ENCODE peak calls at places on chromosomes 3 and 15, in ten cellular contexts. Y is PC-3, X is NB4, N is right lobe of liver, B is AG09309, F is GM23338, T is left lung, G is stomach, J is cardiac fibroblast, P is heart right ventricle. L is an unnamed sample.

GRCh38 chr3:150238043-150238802 is 169.9 kb upstream of the TSC22D2 start:
- DNase-seq in Y (peak), X (no peak), N (no peak), B (no peak), F (no peak), T (no peak), G (no peak), J (no peak), P (no peak), L (no peak)

GRCh38 chr3:182136008-182136910 is 424.5 kb downstream of the SOX2 start:
- DNase-seq in Y (no peak), X (no peak), N (no peak), B (no peak), F (no peak), T (no peak), G (no peak), J (no peak), P (no peak), L (no peak)

GRCh38 chr3:102299125-102299877 is 135.5 kb upstream of the ZPLD1 start:
- DNase-seq in Y (peak), X (no peak), N (no peak), B (no peak), F (no peak), T (no peak), G (no peak), J (no peak), P (no peak), L (no peak)

GRCh38 chr3:135840436-135840835 is 125.1 kb upstream of the PPP2R3A start:
- DNase-seq in Y (no peak), X (no peak), N (no peak), B (no peak), F (no peak), T (no peak), G (no peak), J (no peak), P (no peak), L (no peak)

GRCh38 chr15:37995461-37996347 is 61.3 kb downstream of the TMCO5A start:
- DNase-seq in Y (peak), X (peak), N (no peak), B (peak), F (peak), T (no peak), G (no peak), J (peak), P (no peak), L (peak)

GRCh38 chr3:8220291-8220690 is 281.3 kb upstream of the LMCD1 start:
- DNase-seq in Y (peak), X (no peak), N (no peak), B (no peak), F (no peak), T (no peak), G (no peak), J (peak), P (no peak), L (no peak)

GRCh38 chr15:52128568-52128967 is 16.0 kb upstream of the BCL2L10 start:
- DNase-seq in Y (no peak), X (no peak), N (no peak), B (no peak), F (no peak), T (no peak), G (no peak), J (no peak), P (no peak), L (no peak)

GRCh38 chr3:109685084-109686079 is 348.0 kb upstream of the DPPA4 start:
- DNase-seq in Y (peak), X (peak), N (no peak), B (peak), F (no peak), T (peak), G (peak), J (peak), P (peak), L (peak)

GRCh38 chr15:42348083-42348482 is 11.2 kb upstream of the CAPN3 start:
- DNase-seq in Y (peak), X (no peak), N (no peak), B (peak), F (no peak), T (no peak), G (no peak), J (peak), P (no peak), L (no peak)

GRCh38 chr15:70424937-70425411 is 327.3 kb upstream of the TLE3 start:
- DNase-seq in Y (no peak), X (peak), N (no peak), B (no peak), F (no peak), T (no peak), G (no peak), J (no peak), P (no peak), L (no peak)

GRCh38 chr3:77321646-77322045 is 281.7 kb downstream of the ROBO2 start:
- DNase-seq in Y (peak), X (no peak), N (no peak), B (no peak), F (no peak), T (no peak), G (no peak), J (no peak), P (no peak), L (no peak)

GRCh38 chr15:42314818-42315217 is 41.6 kb upstream of the TMEM87A start:
- DNase-seq in Y (no peak), X (no peak), N (no peak), B (no peak), F (no peak), T (no peak), G (no peak), J (no peak), P (no peak), L (no peak)

GRCh38 chr3:2727566-2728318 is 382.4 kb downstream of the IL5RA start:
- DNase-seq in Y (no peak), X (no peak), N (no peak), B (no peak), F (no peak), T (no peak), G (no peak), J (no peak), P (no peak), L (no peak)

GRCh38 chr3:136343873-136344281 is 93.7 kb downstream of the PCCB start:
- DNase-seq in Y (peak), X (no peak), N (no peak), B (peak), F (no peak), T (peak), G (peak), J (peak), P (peak), L (peak)

GRCh38 chr3:30984855-30985793 is 90.7 kb upstream of the GADL1 start:
- DNase-seq in Y (peak), X (peak), N (no peak), B (no peak), F (no peak), T (no peak), G (no peak), J (peak), P (no peak), L (no peak)
- H3K4me3 ChIP-seq in Y (no peak), X (no peak), N (no peak), B (no peak), F (no peak), T (no peak), G (no peak), J (no peak), P (no peak), L (no peak)

GRCh38 chr15:86892774-86893449 is 813.2 kb downstream of the AGBL1 start:
- DNase-seq in Y (peak), X (no peak), N (no peak), B (no peak), F (peak), T (no peak), G (no peak), J (peak), P (no peak), L (no peak)

GRCh38 chr15:86894269-86894668 is 814.6 kb downstream of the AGBL1 start:
- DNase-seq in Y (no peak), X (no peak), N (no peak), B (no peak), F (no peak), T (no peak), G (no peak), J (no peak), P (no peak), L (no peak)
- TF ChIP-seq CTCF in Y (no peak), X (no peak), N (no peak), B (no peak), F (no peak), T (no peak), G (no peak), J (no peak), P (peak), L (no peak)

GRCh38 chr3:134483195-134483890 is 2.4 kb downstream of the ANAPC13 start:
- DNase-seq in Y (peak), X (no peak), N (no peak), B (no peak), F (no peak), T (no peak), G (no peak), J (peak), P (no peak), L (no peak)
- H3K4me3 ChIP-seq in Y (peak), X (peak), N (no peak), B (no peak), F (no peak), T (no peak), G (no peak), J (no peak), P (no peak), L (peak)

GRCh38 chr3:44976002-44976815 is at the start of the genes EXOSC7 and ZDHHC3:
- DNase-seq in Y (peak), X (peak), N (peak), B (no peak), F (peak), T (peak), G (peak), J (peak), P (peak), L (peak)
- TF ChIP-seq CTCF in Y (no peak), X (no peak), N (no peak), B (no peak), F (no peak), T (no peak), G (no peak), J (no peak), P (no peak), L (no peak)

DNA sequence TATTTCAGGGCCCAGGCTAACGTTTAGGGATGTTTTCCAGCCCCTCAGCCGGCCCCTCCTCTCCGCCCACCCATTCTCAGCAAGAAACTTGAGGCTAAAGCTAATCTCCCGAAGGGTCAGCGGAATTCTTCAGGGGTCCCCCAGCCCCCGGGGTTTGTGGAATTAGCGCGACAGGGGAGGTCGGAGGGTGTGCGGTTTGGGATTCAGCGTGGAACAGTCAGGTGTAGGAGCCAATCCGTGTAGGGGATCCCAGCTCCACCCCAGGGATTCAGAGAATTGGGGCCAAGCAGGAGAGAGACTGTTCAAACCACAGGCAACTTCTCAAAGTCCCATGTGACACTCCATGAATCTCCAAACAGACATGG is 1.7 kb downstream of the PTX3 start:
- DNase-seq in Y (peak), X (no peak), N (no peak), B (no peak), F (peak), T (peak), G (no peak), J (peak), P (no peak), L (no peak)
- H3K4me3 ChIP-seq in Y (peak), X (peak), N (peak), B (peak), F (peak), T (peak), G (peak), J (peak), P (peak), L (peak)

GRCh38 chr3:19881036-19881435 is 53.0 kb downstream of the EFHB start:
- DNase-seq in Y (no peak), X (no peak), N (no peak), B (no peak), F (peak), T (no peak), G (no peak), J (no peak), P (no peak), L (no peak)

GRCh38 chr3:19886404-19886803 is 47.6 kb downstream of the EFHB start:
- DNase-seq in Y (no peak), X (no peak), N (no peak), B (no peak), F (no peak), T (no peak), G (no peak), J (peak), P (no peak), L (no peak)

GRCh38 chr3:19881852-19882251 is 52.2 kb downstream of the EFHB start:
- DNase-seq in Y (no peak), X (no peak), N (no peak), B (no peak), F (no peak), T (no peak), G (no peak), J (no peak), P (no peak), L (no peak)

GRCh38 chr3:19888428-19889152 is 45.4 kb downstream of the EFHB start:
- DNase-seq in Y (peak), X (no peak), N (no peak), B (no peak), F (no peak), T (no peak), G (no peak), J (no peak), P (no peak), L (no peak)

GRCh38 chr3:19885468-19885867 is 48.5 kb downstream of the EFHB start:
- DNase-seq in Y (peak), X (peak), N (no peak), B (no peak), F (peak), T (no peak), G (no peak), J (peak), P (no peak), L (no peak)
- TF ChIP-seq CTCF in Y (peak), X (peak), N (peak), B (peak), F (peak), T (peak), G (no peak), J (peak), P (peak), L (peak)

GRCh38 chr3:153070153-153070868 is 91.7 kb upstream of the RAP2B start:
- DNase-seq in Y (peak), X (peak), N (no peak), B (peak), F (no peak), T (no peak), G (no peak), J (peak), P (no peak), L (no peak)
- H3K4me3 ChIP-seq in Y (no peak), X (no peak), N (no peak), B (no peak), F (no peak), T (no peak), G (no peak), J (no peak), P (no peak), L (no peak)

GRCh38 chr3:39725321-39725720 is 84.1 kb upstream of the MYRIP start:
- DNase-seq in Y (no peak), X (no peak), N (no peak), B (no peak), F (no peak), T (no peak), G (no peak), J (no peak), P (no peak), L (no peak)

GRCh38 chr3:39724233-39724846 is 85.1 kb upstream of the MYRIP start:
- DNase-seq in Y (no peak), X (peak), N (no peak), B (no peak), F (peak), T (no peak), G (no peak), J (peak), P (no peak), L (no peak)

DNA sequence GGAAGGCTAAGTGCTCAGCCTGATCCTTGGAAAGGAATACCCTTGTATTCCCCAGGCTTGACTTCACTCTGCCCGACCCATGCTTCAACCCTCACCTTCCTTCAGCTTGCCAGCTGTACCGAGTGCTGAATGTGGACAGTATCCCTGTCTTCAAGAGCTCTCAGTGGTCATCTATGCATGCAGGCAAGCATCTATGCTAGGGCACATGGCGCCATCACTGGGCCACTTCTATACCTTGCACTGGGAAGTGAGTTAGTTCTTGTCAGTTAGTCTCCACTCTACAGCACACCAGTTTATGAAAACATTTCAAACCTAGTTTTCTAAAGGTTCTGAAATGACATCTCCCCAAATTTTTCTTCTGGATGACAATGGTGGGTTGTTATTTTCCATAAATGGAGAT is 82.0 kb upstream of the MYRIP start:
- DNase-seq in Y (no peak), X (peak), N (no peak), B (no peak), F (peak), T (no peak), G (no peak), J (no peak), P (no peak), L (no peak)
- TF ChIP-seq CTCF in Y (no peak), X (no peak), N (no peak), B (peak), F (peak), T (no peak), G (no peak), J (no peak), P (no peak), L (no peak)

L was measured in HFF-Myc.